ENCODE peak calls at places on chromosome 12, in four cellular contexts. G is progenitor cell of endocrine pancreas, V is SW 1271, E is HEK293T. C is an unnamed sample.

GRCh38 chr12:53059434-53060063 is 9.7 kb downstream of the TNS2 start:
- DNase-seq in G (no peak), E (no peak), V (no peak), C (no peak)

GRCh38 chr12:107543841-107544240 is 141.8 kb upstream of the PWP1 start:
- DNase-seq in E (no peak), G (no peak), V (no peak), C (no peak)

GRCh38 chr12:76032043-76032981 is 736 bp upstream of the PHLDA1 start:
- DNase-seq in G (no peak), V (peak; percentile 84), E (peak; percentile 27), C (peak; percentile 86)

GRCh38 chr12:55737581-55738112 is 5.3 kb upstream of the GDF11 start:
- DNase-seq in V (no peak), E (no peak), G (no peak), C (peak; percentile 63)

GRCh38 chr12:103422328-103422727 is 73.4 kb downstream of the C12orf42 start:
- DNase-seq in G (no peak), V (no peak), E (no peak), C (no peak)

GRCh38 chr12:25089738-25090137 is 105.2 kb downstream of the DNAI7 start:
- DNase-seq in V (no peak), G (no peak), E (no peak), C (no peak)

GRCh38 chr12:106918746-106919145 is 37.0 kb upstream of the TMEM263 start:
- DNase-seq in E (peak; percentile 53), G (no peak), V (peak; percentile 2), C (no peak)

GRCh38 chr12:124425667-124426066 is 130.8 kb downstream of the RFLNA start:
- DNase-seq in E (no peak), G (no peak), V (no peak), C (no peak)

GRCh38 chr12:68932123-68932700 is 759 bp downstream of the CPM start:
- DNase-seq in E (no peak), G (no peak), V (no peak), C (no peak)

GRCh38 chr12:113818833-113819232 is 147.3 kb downstream of the RBM19 start:
- DNase-seq in E (peak; percentile 42), V (no peak), G (peak; percentile 16), C (peak; percentile 81)

GRCh38 chr12:7069386-7069785 is 8.9 kb downstream of the C1S start:
- DNase-seq in V (no peak), G (no peak), E (no peak), C (no peak)

GRCh38 chr12:132151766-132152410 is 7.6 kb downstream of the NOC4L start:
- DNase-seq in E (no peak), G (no peak), V (no peak), C (no peak)

GRCh38 chr12:7017870-7018349 is 366 bp downstream of the LPCAT3 start:
- DNase-seq in G (no peak), V (no peak), E (peak; percentile 64), C (no peak)

GRCh38 chr12:97404549-97404948 is 58.1 kb upstream of the RMST start:
- DNase-seq in V (peak; percentile 28), E (peak; percentile 59), G (peak; percentile 28), C (peak; percentile 80)

GRCh38 chr12:92257261-92257660 is 111.6 kb upstream of the BTG1 start:
- DNase-seq in V (no peak), G (no peak), E (no peak), C (no peak)

GRCh38 chr12:91406920-91407341 is 224.3 kb upstream of the DCN start:
- DNase-seq in G (no peak), V (peak; percentile 40), E (no peak), C (peak; percentile 88)

GRCh38 chr12:102990419-102990818 is 32.9 kb downstream of the ASCL1 start:
- DNase-seq in V (no peak), E (no peak), G (no peak), C (no peak)

GRCh38 chr12:68236421-68237059 is 10.9 kb upstream of the IL26 start:
- DNase-seq in E (no peak), V (peak; percentile 18), G (no peak), C (no peak)

GRCh38 chr12:113844495-113845175 is 121.5 kb downstream of the RBM19 start:
- DNase-seq in G (no peak), V (no peak), E (no peak), C (no peak)

GRCh38 chr12:131500564-131500963 is 210.3 kb upstream of the SFSWAP start:
- DNase-seq in E (no peak), V (no peak), G (no peak), C (peak; percentile 29)

GRCh38 chr12:19018302-19018980 is 111.1 kb upstream of the PLEKHA5 start:
- DNase-seq in V (peak; percentile 60), E (no peak), G (no peak), C (peak; percentile 57)

GRCh38 chr12:7117670-7118069 is 8.7 kb upstream of the C1RL start:
- DNase-seq in V (no peak), G (no peak), E (no peak), C (no peak)

GRCh38 chr12:95204141-95204866 is 13.0 kb downstream of the FGD6 start:
- DNase-seq in G (no peak), E (no peak), V (peak; percentile 91), C (peak; percentile 99)

GRCh38 chr12:49662998-49663843 is 39.9 kb downstream of the PRPF40B start:
- DNase-seq in G (no peak), V (peak; percentile 82), E (no peak), C (peak; percentile 95)

GRCh38 chr12:40970320-40970907 is 217.7 kb upstream of the PDZRN4 start:
- DNase-seq in E (peak; percentile 8), V (peak; percentile 28), G (no peak), C (no peak)

GRCh38 chr12:75591628-75592027 is 80.2 kb upstream of the KRR1 start:
- DNase-seq in G (no peak), E (no peak), V (no peak), C (no peak)

GRCh38 chr12:91984571-91984970 is 161.1 kb downstream of the BTG1 start:
- DNase-seq in V (no peak), E (no peak), G (no peak), C (no peak)

GRCh38 chr12:24596768-24597388 is 352.0 kb downstream of the BCAT1 start:
- DNase-seq in E (peak; percentile 35), V (peak; percentile 49), G (no peak), C (no peak)

GRCh38 chr12:104720346-104721064 is 237.6 kb downstream of the SLC41A2 start:
- DNase-seq in G (no peak), E (no peak), V (no peak), C (no peak)

GRCh38 chr12:43921666-43922337 is 85.9 kb downstream of the TMEM117 start:
- DNase-seq in G (no peak), V (no peak), E (no peak), C (no peak)

GRCh38 chr12:54680374-54680773 is 32.2 kb upstream of the DCD start:
- DNase-seq in G (no peak), V (peak; percentile 16), E (peak; percentile 74), C (peak; percentile 82)

GRCh38 chr12:45729233-45730115 is at the start of gene ARID2:
- DNase-seq in E (peak; percentile 21), G (peak; percentile 44), V (peak; percentile 71), C (peak; percentile 85)